ENCODE peak calls at places on chromosomes 6 and 20, in eight cellular contexts. J is nephron progenitor cell, V is ovary, N is MM.1S, H is Calu3, T is Peyer's patch, Q is BJ, A is PC-3. S is an unnamed sample.

GRCh38 chr6:36289281-36290018 is 19.6 kb downstream of the PNPLA1 start:
- DNase-seq in T (no peak), Q (no peak), H (peak), J (no peak), N (no peak), A (no peak), V (no peak), S (no peak)

GRCh38 chr6:582370-582769 is 74.5 kb downstream of the HUS1B start:
- DNase-seq in H (no peak), A (no peak), V (no peak), T (no peak), Q (no peak), J (peak), N (no peak), S (no peak)

GRCh38 chr20:20076297-20077065 is 24.1 kb downstream of the CFAP61 start:
- DNase-seq in H (no peak), A (peak), J (no peak), T (no peak), N (no peak), V (no peak), Q (peak), S (no peak)

GRCh38 chr6:52610745-52611355 is 34.0 kb upstream of the TRAM2 start:
- DNase-seq in Q (no peak), J (no peak), A (peak), N (no peak), H (no peak), T (no peak), V (no peak), S (no peak)

GRCh38 chr20:21450572-21450971 is 53.2 kb upstream of the NKX2-4 start:
- DNase-seq in H (no peak), N (no peak), V (no peak), J (no peak), T (no peak), A (peak), Q (no peak), S (no peak)

GRCh38 chr6:75968143-75968542 is 104.3 kb downstream of the IMPG1 start:
- DNase-seq in J (no peak), A (no peak), N (no peak), Q (no peak), T (no peak), H (no peak), V (no peak), S (no peak)

GRCh38 chr6:28985396-28986164 is 19.5 kb downstream of the ZNF311 start:
- DNase-seq in A (peak), N (no peak), H (peak), V (peak), Q (peak), T (peak), J (peak), S (peak)

GRCh38 chr6:144415014-144415413 is 129.9 kb downstream of the UTRN start:
- DNase-seq in T (no peak), J (no peak), A (peak), H (no peak), V (no peak), N (no peak), Q (no peak), S (no peak)

GRCh38 chr6:47780510-47781356 is 1.1 kb upstream of the OPN5 start:
- DNase-seq in Q (peak), T (no peak), A (peak), H (peak), V (no peak), J (peak), N (peak), S (no peak)

GRCh38 chr20:4509825-4510522 is 211.7 kb upstream of the PRND start:
- DNase-seq in Q (no peak), V (no peak), T (no peak), A (peak), H (no peak), J (no peak), N (no peak), S (no peak)

GRCh38 chr6:99867026-99867425 is 127.0 kb downstream of the MCHR2 start:
- DNase-seq in T (no peak), N (no peak), H (no peak), V (no peak), A (no peak), Q (no peak), J (no peak), S (no peak)

GRCh38 chr6:71349976-71350615 is 61.5 kb downstream of the OGFRL1 start:
- DNase-seq in J (no peak), Q (peak), T (no peak), N (no peak), V (no peak), H (no peak), A (peak), S (no peak)

GRCh38 chr6:75946146-75946831 is 126.2 kb downstream of the IMPG1 start:
- DNase-seq in V (no peak), T (no peak), H (no peak), Q (no peak), J (no peak), N (no peak), A (no peak), S (no peak)

DNA sequence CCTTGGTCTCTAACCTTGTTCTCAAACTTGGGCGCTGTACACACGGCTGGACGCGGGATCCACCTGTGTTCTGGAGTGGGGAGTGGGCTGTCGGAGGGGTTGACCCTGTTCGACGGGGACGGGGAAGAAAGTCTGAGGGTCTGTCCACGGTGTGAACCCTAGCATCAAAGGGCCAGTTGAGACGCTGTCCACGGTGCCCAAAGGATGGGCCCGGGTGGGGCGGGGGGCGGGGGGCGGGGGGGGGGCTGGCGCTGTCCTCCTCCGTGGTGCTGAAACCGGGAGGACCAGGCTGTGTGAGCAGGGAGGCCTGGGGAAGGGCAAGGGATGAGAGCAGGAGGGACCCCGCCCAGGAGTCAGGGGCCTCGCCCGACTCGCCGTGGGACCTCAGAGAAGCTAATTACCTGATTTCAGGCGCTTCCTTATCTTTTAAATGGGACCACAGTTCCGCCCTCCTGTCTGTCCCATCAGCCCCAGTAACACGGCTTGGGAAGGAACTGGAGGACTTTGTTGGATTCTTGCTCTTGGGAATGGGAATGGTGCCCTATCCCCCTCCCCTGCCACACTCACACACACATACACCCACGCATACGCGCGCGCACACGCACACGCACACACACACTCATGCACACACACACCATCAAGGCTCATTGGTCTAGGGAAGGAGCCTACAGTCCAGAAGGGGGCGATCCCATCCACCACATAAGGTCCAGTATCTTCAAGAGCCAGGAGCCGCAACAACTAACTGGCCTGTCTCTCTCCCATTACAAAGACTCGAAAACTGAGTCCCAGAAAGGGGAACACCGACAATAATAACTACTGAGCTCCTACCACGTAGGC is 1.0 kb upstream of the VSTM2L start:
- DNase-seq in A (peak), N (no peak), H (peak), V (no peak), J (peak), T (peak), Q (no peak), S (no peak)
- TF ChIP-seq CTCF in A (peak), N (peak), H (peak), V (no peak), J (no peak), T (peak), Q (peak), S (no peak)

DNA sequence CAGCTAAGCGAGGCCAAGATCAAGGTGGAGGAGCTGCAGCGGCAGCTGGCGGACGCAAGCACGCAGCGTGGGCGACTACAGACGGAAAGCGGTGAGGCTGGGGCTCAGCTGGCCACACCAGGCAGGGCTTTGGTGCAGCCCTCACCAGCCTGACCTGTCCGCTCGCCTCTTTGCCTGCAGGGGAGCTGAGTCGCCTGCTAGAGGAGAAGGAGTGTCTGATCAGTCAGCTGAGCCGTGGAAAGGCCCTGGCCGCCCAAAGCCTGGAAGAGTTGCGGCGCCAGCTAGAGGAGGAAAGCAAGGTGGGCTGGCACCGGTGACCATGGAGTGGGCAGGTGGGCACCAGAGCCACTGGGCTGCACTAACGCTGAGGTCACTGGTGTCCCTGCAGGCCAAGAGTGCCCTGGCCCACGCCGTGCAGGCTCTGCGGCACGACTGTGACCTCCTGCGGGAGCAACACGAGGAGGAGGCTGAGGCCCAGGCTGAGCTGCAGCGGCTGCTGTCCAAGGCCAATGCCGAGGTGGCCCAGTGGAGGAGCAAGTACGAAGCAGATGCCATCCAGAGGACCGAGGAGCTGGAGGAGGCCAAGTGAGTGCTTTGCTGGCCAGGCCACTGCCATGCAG is 42.8 kb downstream of the MYH7B start:
- DNase-seq in Q (no peak), N (no peak), A (no peak), T (no peak), H (no peak), J (no peak), V (no peak), S (no peak)
- TF ChIP-seq CTCF in Q (no peak), N (no peak), A (peak), T (no peak), H (no peak), J (no peak), V (no peak), S (no peak)

DNA sequence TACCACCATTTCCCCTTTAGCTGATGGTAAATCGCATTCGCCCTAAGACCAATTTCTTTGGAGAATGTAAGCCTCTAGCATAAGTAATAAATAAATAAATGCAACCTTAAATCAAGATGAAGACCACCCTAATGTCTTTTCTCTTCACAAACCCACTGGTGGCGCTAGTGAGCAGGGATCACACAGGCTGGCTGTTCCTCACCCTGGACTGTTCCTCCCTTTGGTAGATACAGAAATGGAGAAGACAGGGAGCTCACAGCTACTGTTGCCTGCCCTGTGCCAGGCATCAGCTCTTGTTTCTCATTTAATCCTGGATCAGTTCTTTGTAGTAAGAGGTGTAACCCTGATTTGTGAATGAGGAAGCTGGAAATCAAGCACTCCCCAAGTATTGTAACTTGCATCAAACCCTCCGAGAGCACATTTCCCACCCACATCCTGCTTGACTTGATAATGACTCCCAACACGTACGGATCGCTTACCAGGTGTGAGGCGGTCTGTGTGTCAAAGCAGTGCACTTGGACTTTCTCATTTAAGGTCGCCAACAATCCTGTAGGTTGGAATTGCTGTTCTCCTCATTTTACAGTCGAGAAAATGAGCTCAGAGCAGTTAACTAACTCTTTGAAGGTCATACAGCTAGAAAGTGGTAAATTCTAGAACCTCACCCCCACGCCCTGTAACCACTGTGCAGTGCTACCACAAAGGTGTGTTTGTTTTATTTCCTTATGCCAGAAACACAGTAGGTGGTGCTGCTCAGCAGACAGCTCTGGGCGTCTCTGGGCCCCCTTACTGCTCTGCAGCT is 236.2 kb downstream of the TSHZ2 start:
- DNase-seq in A (no peak), V (no peak), N (no peak), T (no peak), J (peak), Q (no peak), H (no peak), S (no peak)
- TF ChIP-seq CTCF in A (peak), V (no peak), N (peak), T (no peak), J (no peak), Q (no peak), H (no peak), S (no peak)

GRCh38 chr20:45235995-45236394 is 14.8 kb downstream of the SEMG2 start:
- DNase-seq in T (no peak), Q (no peak), J (no peak), N (no peak), V (no peak), H (peak), A (peak), S (no peak)
- TF ChIP-seq CTCF in T (no peak), Q (peak), J (no peak), N (peak), V (no peak), H (peak), A (peak), S (peak)

GRCh38 chr20:36744764-36745191 is 1.1 kb downstream of the NDRG3 start:
- DNase-seq in V (no peak), A (peak), H (peak), J (peak), T (no peak), Q (no peak), N (no peak), S (no peak)

GRCh38 chr20:36744243-36744642 is 1.6 kb downstream of the NDRG3 start:
- DNase-seq in A (no peak), T (no peak), Q (no peak), N (no peak), H (no peak), J (no peak), V (no peak), S (no peak)

GRCh38 chr20:36745234-36745926 is 510 bp downstream of the NDRG3 start:
- DNase-seq in T (peak), J (no peak), Q (no peak), H (no peak), A (no peak), V (no peak), N (peak), S (no peak)

GRCh38 chr20:36742558-36742957 is 3.3 kb downstream of the NDRG3 start:
- DNase-seq in T (no peak), V (no peak), Q (no peak), H (no peak), J (no peak), A (no peak), N (no peak), S (no peak)

DNA sequence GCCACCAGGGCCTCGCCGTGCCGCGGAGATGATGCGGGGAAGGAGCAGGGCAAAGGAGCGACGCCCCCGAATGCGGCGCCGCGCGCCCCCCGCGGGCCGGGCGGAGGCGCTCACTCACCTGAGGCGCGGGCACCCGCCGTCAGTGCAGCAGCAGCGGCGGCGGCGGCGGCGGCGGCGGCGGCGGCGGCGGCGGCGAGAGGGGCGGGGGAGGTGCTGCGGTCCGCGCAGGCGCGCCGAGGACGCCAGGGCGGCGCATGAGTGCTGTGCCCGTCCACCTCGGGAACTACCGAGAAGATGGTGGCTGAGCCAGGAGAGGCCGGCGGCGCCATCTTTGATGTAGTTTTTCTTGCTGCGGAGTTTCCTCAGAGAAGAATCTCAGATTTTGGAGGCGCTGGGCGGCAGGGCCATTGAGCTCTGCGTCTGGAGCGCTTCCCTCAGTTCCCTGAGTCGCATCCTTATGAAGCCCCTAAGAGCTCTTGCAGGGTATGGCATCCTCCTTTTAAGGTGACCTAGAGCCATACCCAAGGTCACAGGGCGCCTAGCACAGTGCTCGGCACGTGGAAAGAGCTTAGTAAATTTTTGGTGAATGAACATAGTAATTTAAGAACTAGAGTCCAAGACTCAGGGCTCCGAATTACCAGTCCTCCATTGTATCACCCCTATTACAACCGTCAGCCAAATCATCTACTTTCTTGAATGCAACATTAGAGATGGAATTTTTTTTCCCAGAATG is at the start of gene NDRG3:
- DNase-seq in H (peak), Q (peak), T (peak), J (peak), A (peak), N (peak), V (peak), S (peak)
- TF ChIP-seq CTCF in H (no peak), Q (no peak), T (no peak), J (no peak), A (no peak), N (no peak), V (no peak), S (no peak)

GRCh38 chr6:135423649-135424128 is 73.9 kb downstream of the AHI1 start:
- DNase-seq in J (no peak), T (no peak), A (peak), H (peak), Q (peak), V (no peak), N (peak), S (no peak)
- TF ChIP-seq CTCF in J (peak), T (peak), A (peak), H (peak), Q (peak), V (peak), N (peak), S (peak)

GRCh38 chr20:44537993-44538392 is 16.1 kb upstream of the SERINC3 start:
- DNase-seq in H (no peak), Q (no peak), J (no peak), N (no peak), V (no peak), T (no peak), A (no peak), S (no peak)
- TF ChIP-seq CTCF in H (no peak), Q (peak), J (no peak), N (no peak), V (no peak), T (no peak), A (peak), S (no peak)

GRCh38 chr6:82095091-82095490 is 152.5 kb downstream of the IBTK start:
- DNase-seq in N (no peak), T (no peak), Q (no peak), H (no peak), V (no peak), A (no peak), J (no peak), S (no peak)
- TF ChIP-seq CTCF in N (no peak), T (no peak), Q (no peak), H (no peak), V (no peak), A (no peak), J (no peak), S (no peak)

GRCh38 chr20:43911066-43911465 is 3.6 kb upstream of the TOX2 start:
- DNase-seq in H (no peak), A (peak), N (no peak), Q (no peak), T (no peak), V (no peak), J (no peak), S (no peak)
- TF ChIP-seq CTCF in H (no peak), A (peak), N (peak), Q (no peak), T (no peak), V (no peak), J (no peak), S (no peak)

S was measured in mesothelial cell of epicardium.